ENCODE peak calls at places on chromosomes 12 and 14, in five cellular contexts. E is fibroblast of lung; N is neural crest cell; X is GM10248; K is CD4-positive, alpha-beta T cell. O is an unnamed sample.
A peak's percentile ranks its signal among the peaks of the same experiment; 100 is the strongest.

GRCh38 chr12:98002887-98003493 is 512.4 kb upstream of the TMPO start:
- DNase-seq in X (peak; percentile 30), N (peak; percentile 62), K (no peak), E (peak; percentile 16), O (no peak)

GRCh38 chr14:49619730-49620129 is 696 bp downstream of the RPL36AL start:
- DNase-seq in X (no peak), K (no peak), E (no peak), N (no peak), O (no peak)

GRCh38 chr12:19847294-19848059 is 408.2 kb downstream of the AEBP2 start:
- DNase-seq in K (no peak), N (no peak), E (peak; percentile 93), X (no peak), O (no peak)

GRCh38 chr14:89444044-89444443 is 27.0 kb upstream of the FOXN3 start:
- DNase-seq in E (no peak), N (no peak), K (no peak), X (peak; percentile 38), O (no peak)

GRCh38 chr14:104139460-104140212 is 1.2 kb downstream of the KIF26A start:
- DNase-seq in K (no peak), X (no peak), N (no peak), E (no peak), O (no peak)

GRCh38 chr12:6925543-6926279 is 2.0 kb upstream of the ATN1 start:
- DNase-seq in E (peak; percentile 96), X (no peak), K (no peak), N (no peak), O (no peak)

GRCh38 chr14:52599974-52600373 is 47.3 kb downstream of the GPR137C start:
- DNase-seq in E (no peak), X (no peak), N (no peak), K (no peak), O (no peak)

GRCh38 chr14:97442363-97442762 is 645.2 kb downstream of the VRK1 start:
- DNase-seq in E (no peak), N (no peak), K (no peak), X (no peak), O (no peak)

GRCh38 chr14:72632727-72633126 is 261.2 kb downstream of the DPF3 start:
- DNase-seq in N (no peak), X (no peak), K (no peak), E (no peak), O (no peak)

GRCh38 chr12:71771069-71771468 is 16.4 kb downstream of the RAB21 start:
- DNase-seq in X (no peak), N (no peak), K (no peak), E (no peak), O (no peak)

GRCh38 chr12:104011265-104011664 is 38.7 kb downstream of the GLT8D2 start:
- DNase-seq in K (no peak), X (no peak), N (no peak), E (peak; percentile 95), O (no peak)

GRCh38 chr14:100524933-100525243 is 62.3 kb downstream of the BEGAIN start:
- DNase-seq in N (peak; percentile 36), X (peak; percentile 38), K (no peak), E (peak; percentile 8), O (peak; percentile 20)

GRCh38 chr14:69183735-69184134 is 7.6 kb upstream of the EXD2 start:
- DNase-seq in N (no peak), E (peak; percentile 11), X (no peak), K (no peak), O (no peak)

GRCh38 chr12:10505620-10506019 is at the start of gene EIF2S3B:
- DNase-seq in N (no peak), K (no peak), E (no peak), X (no peak), O (no peak)

GRCh38 chr12:47938093-47938492 is 25.3 kb upstream of the TMEM106C start:
- DNase-seq in X (no peak), K (no peak), N (no peak), E (peak; percentile 50), O (no peak)

GRCh38 chr14:105492051-105492965 is 1.3 kb downstream of the TEDC1 start:
- DNase-seq in K (no peak), E (no peak), X (no peak), N (no peak), O (no peak)

GRCh38 chr14:50389668-50390441 is 6.8 kb downstream of the CDKL1 start:
- DNase-seq in K (no peak), E (no peak), N (no peak), X (no peak), O (no peak)

GRCh38 chr12:124665516-124665915 is 98.1 kb upstream of the NCOR2 start:
- DNase-seq in X (no peak), E (peak; percentile 72), N (no peak), K (no peak), O (no peak)

GRCh38 chr14:35533357-35534129 is 421 bp upstream of the INSM2 start:
- DNase-seq in K (peak; percentile 18), E (peak; percentile 45), N (peak; percentile 86), X (peak; percentile 73), O (peak; percentile 68)

GRCh38 chr14:61126083-61126962 is 145.3 kb downstream of the SLC38A6 start:
- DNase-seq in E (peak; percentile 50), X (no peak), K (no peak), N (no peak), O (no peak)

GRCh38 chr12:124592050-124592449 is 24.6 kb upstream of the NCOR2 start:
- DNase-seq in N (no peak), E (peak; percentile 79), K (no peak), X (no peak), O (no peak)

GRCh38 chr12:92068441-92068840 is 77.2 kb downstream of the BTG1 start:
- DNase-seq in E (no peak), K (no peak), X (no peak), N (no peak), O (no peak)

GRCh38 chr12:114360485-114360884 is 45.5 kb downstream of the TBX5 start:
- DNase-seq in K (no peak), N (no peak), E (no peak), X (no peak), O (no peak)

DNA sequence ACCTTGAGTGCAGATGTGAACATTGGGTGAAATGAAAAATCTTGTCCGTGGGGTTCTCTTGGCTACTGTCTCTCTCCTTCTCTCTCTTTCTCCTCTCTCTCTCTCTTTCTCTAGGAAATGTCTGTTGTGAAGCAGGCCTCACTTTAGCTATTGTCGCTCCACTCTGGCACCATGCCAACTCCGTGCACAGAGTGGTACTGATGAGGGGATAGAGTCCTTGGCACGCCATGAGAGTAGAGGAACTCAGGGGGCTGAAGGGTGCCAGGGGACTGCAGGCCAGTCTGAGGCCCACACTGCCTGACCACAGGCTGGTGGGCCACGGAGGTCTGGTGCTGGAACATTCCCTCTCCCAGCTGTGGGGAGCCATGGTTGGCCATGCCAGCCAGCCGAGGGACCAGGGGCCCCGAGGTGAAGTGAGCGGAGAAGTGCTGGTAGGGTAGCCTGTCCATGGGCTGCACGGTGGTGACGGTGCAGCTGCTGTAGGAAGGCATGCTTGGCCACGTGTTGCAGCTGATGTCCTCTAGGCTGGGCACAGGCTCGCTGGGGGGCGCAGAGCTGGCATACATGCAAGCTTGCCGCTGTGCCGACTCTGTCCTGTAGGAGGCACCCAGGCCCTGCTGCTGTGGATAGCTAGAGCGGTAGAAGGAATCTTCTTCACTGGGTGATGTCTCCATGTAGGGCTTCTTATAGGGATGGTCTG is 50.4 kb downstream of the TBX5 start:
- DNase-seq in E (no peak), K (no peak), N (no peak), X (no peak), O (no peak)
- TF ChIP-seq CTCF in E (peak; percentile 42), K (no peak), N (peak; percentile 23), X (no peak), O (peak; percentile 26)

GRCh38 chr12:62520361-62520760 is 53.7 kb downstream of the MON2 start:
- DNase-seq in K (no peak), E (no peak), N (no peak), X (no peak), O (no peak)

GRCh38 chr12:62525306-62525705 is 58.7 kb downstream of the MON2 start:
- DNase-seq in K (no peak), X (no peak), E (no peak), N (no peak), O (no peak)

GRCh38 chr12:62519043-62519442 is 52.4 kb downstream of the MON2 start:
- DNase-seq in X (no peak), N (no peak), K (no peak), E (no peak), O (no peak)

GRCh38 chr12:62523619-62524018 is 57.0 kb downstream of the MON2 start:
- DNase-seq in X (no peak), N (no peak), K (no peak), E (no peak), O (no peak)

GRCh38 chr12:62522984-62523383 is 56.4 kb downstream of the MON2 start:
- DNase-seq in N (no peak), K (no peak), X (peak; percentile 15), E (peak; percentile 10), O (no peak)
- TF ChIP-seq CTCF in N (no peak), K (no peak), X (peak; percentile 25), E (no peak), O (no peak)

GRCh38 chr12:83017001-83017400 is 330.3 kb downstream of the TMTC2 start:
- DNase-seq in K (no peak), E (peak; percentile 53), N (no peak), X (no peak), O (no peak)

GRCh38 chr12:83018063-83018462 is 331.4 kb downstream of the TMTC2 start:
- DNase-seq in E (no peak), N (no peak), X (no peak), K (no peak), O (no peak)

GRCh38 chr12:83015390-83016225 is 328.9 kb downstream of the TMTC2 start:
- DNase-seq in N (no peak), K (no peak), E (peak; percentile 45), X (no peak), O (no peak)

GRCh38 chr12:83016226-83016835 is 329.6 kb downstream of the TMTC2 start:
- DNase-seq in K (no peak), N (no peak), E (peak; percentile 94), X (no peak), O (no peak)
- TF ChIP-seq CTCF in K (no peak), N (no peak), E (no peak), X (no peak), O (no peak)

GRCh38 chr12:2052861-2053674 is at the start of gene CACNA1C:
- DNase-seq in N (peak; percentile 46), X (peak; percentile 35), K (no peak), E (peak; percentile 64), O (peak; percentile 60)
- TF ChIP-seq CTCF in N (peak; percentile 48), X (no peak), K (no peak), E (no peak), O (peak; percentile 50)

GRCh38 chr14:96205059-96205993 is 687 bp downstream of the BDKRB2 start:
- DNase-seq in X (no peak), E (no peak), N (no peak), K (no peak), O (no peak)
- TF ChIP-seq CTCF in X (no peak), E (no peak), N (no peak), K (no peak), O (no peak)

DNA sequence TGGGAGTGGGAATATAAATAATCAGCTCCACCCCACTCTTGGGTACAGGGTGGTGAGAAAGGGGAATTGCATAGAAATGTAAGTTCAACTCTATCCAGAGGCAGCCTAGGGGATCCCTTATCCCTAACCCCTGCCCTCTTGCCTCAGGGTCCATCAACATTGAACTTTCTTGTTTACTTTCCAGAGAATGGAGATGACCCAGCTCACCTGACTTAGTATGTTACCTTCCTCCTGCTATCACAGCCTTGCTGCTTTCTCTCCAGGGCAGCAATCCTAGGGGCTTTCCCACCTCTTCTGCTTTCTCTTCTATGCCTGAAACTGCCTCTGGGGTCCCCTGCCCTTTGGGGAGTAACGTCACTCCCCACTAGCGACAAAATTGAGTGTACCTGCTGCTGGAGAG is 2.7 kb downstream of the LRP1 start:
- DNase-seq in X (no peak), E (no peak), K (no peak), N (no peak), O (no peak)
- TF ChIP-seq CTCF in X (no peak), E (no peak), K (no peak), N (no peak), O (no peak)

GRCh38 chr14:77376771-77377501 is at the start of the genes SAMD15 and TMED8:
- DNase-seq in N (peak; percentile 79), K (peak; percentile 77), X (peak; percentile 95), E (peak; percentile 84), O (peak; percentile 79)
- TF ChIP-seq CTCF in N (peak; percentile 36), K (no peak), X (peak; percentile 23), E (peak; percentile 15), O (peak; percentile 39)